ENCODE peak calls at places on chromosome 18, in five cellular contexts. One of them, this sample, is unnamed.

GRCh38 chr18:55179460-55180195 is 220.4 kb upstream of the CCDC68 start:
- DNase-seq in IMR-90: peak; percentile 12
- DNase-seq in A549: no peak
- DNase-seq in mammary epithelial cell: no peak
- DNase-seq in cardiac muscle cell: peak; percentile 68
- DNase-seq in this sample: peak; percentile 65

GRCh38 chr18:7666195-7666776 is 99.2 kb downstream of the PTPRM start:
- DNase-seq in mammary epithelial cell: no peak
- DNase-seq in IMR-90: no peak
- DNase-seq in A549: peak; percentile 4
- DNase-seq in cardiac muscle cell: no peak
- DNase-seq in this sample: no peak

GRCh38 chr18:47422524-47422923 is 171.1 kb upstream of the SKOR2 start:
- DNase-seq in mammary epithelial cell: no peak
- DNase-seq in IMR-90: no peak
- DNase-seq in A549: no peak
- DNase-seq in cardiac muscle cell: no peak
- DNase-seq in this sample: no peak

GRCh38 chr18:657311-657997 is at the start of gene TYMS:
- DNase-seq in mammary epithelial cell: peak; percentile 80
- DNase-seq in A549: peak; percentile 81
- DNase-seq in IMR-90: peak; percentile 51
- DNase-seq in cardiac muscle cell: peak; percentile 61
- DNase-seq in this sample: peak; percentile 37

GRCh38 chr18:49572935-49573334 is 11.1 kb downstream of the LIPG start:
- DNase-seq in A549: no peak
- DNase-seq in IMR-90: no peak
- DNase-seq in cardiac muscle cell: no peak
- DNase-seq in mammary epithelial cell: peak; percentile 9
- DNase-seq in this sample: no peak

GRCh38 chr18:14975431-14975830 is 227.5 kb downstream of the ANKRD30B start:
- DNase-seq in cardiac muscle cell: no peak
- DNase-seq in A549: no peak
- DNase-seq in mammary epithelial cell: no peak
- DNase-seq in IMR-90: no peak
- DNase-seq in this sample: no peak

GRCh38 chr18:40877096-40877495 is 1077.9 kb upstream of the PIK3C3 start:
- DNase-seq in mammary epithelial cell: peak; percentile 86
- DNase-seq in A549: no peak
- DNase-seq in IMR-90: peak; percentile 97
- DNase-seq in cardiac muscle cell: peak; percentile 96
- DNase-seq in this sample: peak; percentile 16

GRCh38 chr18:2968559-2968958 is 44.4 kb downstream of the LPIN2 start:
- DNase-seq in IMR-90: no peak
- DNase-seq in A549: no peak
- DNase-seq in mammary epithelial cell: no peak
- DNase-seq in cardiac muscle cell: no peak
- DNase-seq in this sample: no peak

GRCh38 chr18:44679912-44680270 is 797 bp upstream of the SETBP1 start:
- DNase-seq in A549: peak; percentile 16
- DNase-seq in IMR-90: peak; percentile 31
- DNase-seq in mammary epithelial cell: peak; percentile 52
- DNase-seq in cardiac muscle cell: peak; percentile 66
- DNase-seq in this sample: no peak

GRCh38 chr18:25335062-25335461 is 16.9 kb downstream of the ZNF521 start:
- DNase-seq in cardiac muscle cell: no peak
- DNase-seq in A549: no peak
- DNase-seq in IMR-90: no peak
- DNase-seq in mammary epithelial cell: no peak
- DNase-seq in this sample: no peak

GRCh38 chr18:457533-457932 is 43.0 kb downstream of the COLEC12 start:
- DNase-seq in A549: no peak
- DNase-seq in IMR-90: peak; percentile 48
- DNase-seq in mammary epithelial cell: no peak
- DNase-seq in cardiac muscle cell: peak; percentile 83
- DNase-seq in this sample: no peak

GRCh38 chr18:34522627-34523026 is 187.5 kb upstream of the DTNA start:
- DNase-seq in IMR-90: no peak
- DNase-seq in cardiac muscle cell: no peak
- DNase-seq in mammary epithelial cell: no peak
- DNase-seq in A549: no peak
- DNase-seq in this sample: no peak

GRCh38 chr18:37396981-37397720 is 168.4 kb downstream of the CELF4 start:
- DNase-seq in IMR-90: peak; percentile 7
- DNase-seq in cardiac muscle cell: peak; percentile 71
- DNase-seq in A549: no peak
- DNase-seq in mammary epithelial cell: no peak
- DNase-seq in this sample: no peak

GRCh38 chr18:60082282-60082681 is 182.5 kb downstream of the PMAIP1 start:
- DNase-seq in cardiac muscle cell: no peak
- DNase-seq in IMR-90: no peak
- DNase-seq in A549: no peak
- DNase-seq in mammary epithelial cell: no peak
- DNase-seq in this sample: no peak

GRCh38 chr18:8659609-8660242 is 45.6 kb upstream of the MTCL1 start:
- DNase-seq in cardiac muscle cell: no peak
- DNase-seq in IMR-90: no peak
- DNase-seq in A549: no peak
- DNase-seq in mammary epithelial cell: no peak
- DNase-seq in this sample: no peak

GRCh38 chr18:25047983-25048382 is 304.0 kb downstream of the ZNF521 start:
- DNase-seq in A549: no peak
- DNase-seq in mammary epithelial cell: no peak
- DNase-seq in cardiac muscle cell: no peak
- DNase-seq in IMR-90: no peak
- DNase-seq in this sample: no peak

GRCh38 chr18:75811156-75811555 is 383.7 kb upstream of the SMIM21 start:
- DNase-seq in mammary epithelial cell: no peak
- DNase-seq in A549: no peak
- DNase-seq in cardiac muscle cell: peak; percentile 1
- DNase-seq in IMR-90: no peak
- DNase-seq in this sample: no peak

GRCh38 chr18:36217348-36217747 is 30.1 kb downstream of the MOCOS start:
- DNase-seq in mammary epithelial cell: no peak
- DNase-seq in A549: no peak
- DNase-seq in IMR-90: no peak
- DNase-seq in cardiac muscle cell: no peak
- DNase-seq in this sample: no peak

GRCh38 chr18:27728659-27729058 is 448.3 kb downstream of the CDH2 start:
- DNase-seq in mammary epithelial cell: no peak
- DNase-seq in cardiac muscle cell: no peak
- DNase-seq in IMR-90: no peak
- DNase-seq in A549: no peak
- DNase-seq in this sample: no peak

GRCh38 chr18:23401400-23402347 is 51.4 kb upstream of the RIOK3 start:
- DNase-seq in IMR-90: peak; percentile 73
- DNase-seq in A549: no peak
- DNase-seq in cardiac muscle cell: peak; percentile 89
- DNase-seq in mammary epithelial cell: no peak
- DNase-seq in this sample: peak; percentile 32

GRCh38 chr18:61635901-61636528 is 256.8 kb downstream of the RNF152 start:
- DNase-seq in A549: no peak
- DNase-seq in IMR-90: peak; percentile 63
- DNase-seq in mammary epithelial cell: peak; percentile 45
- DNase-seq in cardiac muscle cell: peak; percentile 68
- DNase-seq in this sample: no peak

GRCh38 chr18:4060427-4061281 is 394.5 kb downstream of the DLGAP1 start:
- DNase-seq in A549: no peak
- DNase-seq in cardiac muscle cell: no peak
- DNase-seq in IMR-90: no peak
- DNase-seq in mammary epithelial cell: no peak
- DNase-seq in this sample: no peak

GRCh38 chr18:57397440-57397839 is 37.7 kb upstream of the ONECUT2 start:
- DNase-seq in A549: no peak
- DNase-seq in IMR-90: peak; percentile 84
- DNase-seq in mammary epithelial cell: peak; percentile 25
- DNase-seq in cardiac muscle cell: no peak
- DNase-seq in this sample: peak; percentile 37

GRCh38 chr18:33440011-33440383 is 524 bp downstream of the CCDC178 start:
- DNase-seq in A549: peak; percentile 3
- DNase-seq in cardiac muscle cell: peak; percentile 64
- DNase-seq in IMR-90: peak; percentile 60
- DNase-seq in mammary epithelial cell: peak; percentile 1
- DNase-seq in this sample: peak; percentile 1

GRCh38 chr18:74733592-74733991 is 135.9 kb downstream of the ZNF407 start:
- DNase-seq in mammary epithelial cell: no peak
- DNase-seq in IMR-90: no peak
- DNase-seq in A549: no peak
- DNase-seq in cardiac muscle cell: no peak
- DNase-seq in this sample: no peak

GRCh38 chr18:26656944-26657536 is 108.7 kb upstream of the KCTD1 start:
- DNase-seq in IMR-90: peak; percentile 36
- DNase-seq in cardiac muscle cell: peak; percentile 81
- DNase-seq in A549: peak; percentile 35
- DNase-seq in mammary epithelial cell: peak; percentile 73
- DNase-seq in this sample: no peak

GRCh38 chr18:961644-962355 is 57.1 kb downstream of the ADCYAP1 start:
- DNase-seq in A549: no peak
- DNase-seq in cardiac muscle cell: peak; percentile 74
- DNase-seq in IMR-90: peak; percentile 35
- DNase-seq in mammary epithelial cell: no peak
- DNase-seq in this sample: peak; percentile 29

GRCh38 chr18:36281941-36282340 is 15.6 kb upstream of the FHOD3 start:
- DNase-seq in cardiac muscle cell: peak; percentile 22
- DNase-seq in A549: no peak
- DNase-seq in IMR-90: no peak
- DNase-seq in mammary epithelial cell: no peak
- DNase-seq in this sample: no peak

GRCh38 chr18:68414407-68414806 is 300.5 kb downstream of the TMX3 start:
- DNase-seq in A549: no peak
- DNase-seq in mammary epithelial cell: no peak
- DNase-seq in IMR-90: no peak
- DNase-seq in cardiac muscle cell: no peak
- DNase-seq in this sample: no peak

GRCh38 chr18:332721-333513 is 65.1 kb upstream of the THOC1 start:
- DNase-seq in IMR-90: no peak
- DNase-seq in cardiac muscle cell: peak; percentile 41
- DNase-seq in A549: no peak
- DNase-seq in mammary epithelial cell: no peak
- DNase-seq in this sample: peak; percentile 66

GRCh38 chr18:56910237-56910636 is 236.7 kb upstream of the BOD1L2 start:
- DNase-seq in A549: no peak
- DNase-seq in IMR-90: no peak
- DNase-seq in mammary epithelial cell: no peak
- DNase-seq in cardiac muscle cell: no peak
- DNase-seq in this sample: no peak

GRCh38 chr18:58541137-58541788 is 87.6 kb downstream of the ALPK2 start:
- DNase-seq in cardiac muscle cell: peak; percentile 15
- DNase-seq in A549: no peak
- DNase-seq in mammary epithelial cell: no peak
- DNase-seq in IMR-90: peak; percentile 44
- DNase-seq in this sample: peak; percentile 9

GRCh38 chr18:26714739-26715138 is 150.8 kb downstream of the AQP4 start:
- DNase-seq in IMR-90: no peak
- DNase-seq in cardiac muscle cell: peak; percentile 34
- DNase-seq in mammary epithelial cell: no peak
- DNase-seq in A549: no peak
- DNase-seq in this sample: no peak

GRCh38 chr18:12518326-12518725 is 110.6 kb downstream of the PRELID3A start:
- DNase-seq in cardiac muscle cell: peak; percentile 84
- DNase-seq in A549: no peak
- DNase-seq in mammary epithelial cell: no peak
- DNase-seq in IMR-90: peak; percentile 48
- DNase-seq in this sample: no peak
- TF ChIP-seq CTCF in cardiac muscle cell: no peak
- TF ChIP-seq CTCF in A549: no peak
- TF ChIP-seq CTCF in mammary epithelial cell: no peak
- TF ChIP-seq CTCF in IMR-90: no peak
- TF ChIP-seq CTCF in this sample: no peak

GRCh38 chr18:73461038-73461779 is 593.4 kb upstream of the NETO1 start:
- DNase-seq in A549: no peak
- DNase-seq in cardiac muscle cell: no peak
- DNase-seq in IMR-90: peak; percentile 4
- DNase-seq in mammary epithelial cell: no peak
- DNase-seq in this sample: peak; percentile 26
- H3K4me3 ChIP-seq in A549: no peak overlapping the region
- H3K4me3 ChIP-seq in cardiac muscle cell: no peak overlapping the region
- H3K4me3 ChIP-seq in IMR-90: no peak overlapping the region
- H3K4me3 ChIP-seq in mammary epithelial cell: no peak overlapping the region
- H3K4me3 ChIP-seq in this sample: no peak overlapping the region

GRCh38 chr18:52826994-52827393 is 487.0 kb downstream of the DCC start:
- DNase-seq in mammary epithelial cell: no peak
- DNase-seq in cardiac muscle cell: no peak
- DNase-seq in IMR-90: no peak
- DNase-seq in A549: no peak
- DNase-seq in this sample: no peak

GRCh38 chr18:52829876-52830390 is 489.9 kb downstream of the DCC start:
- DNase-seq in IMR-90: no peak
- DNase-seq in mammary epithelial cell: no peak
- DNase-seq in A549: no peak
- DNase-seq in cardiac muscle cell: no peak
- DNase-seq in this sample: no peak
- TF ChIP-seq CTCF in IMR-90: no peak
- TF ChIP-seq CTCF in mammary epithelial cell: no peak
- TF ChIP-seq CTCF in A549: no peak
- TF ChIP-seq CTCF in cardiac muscle cell: no peak
- TF ChIP-seq CTCF in this sample: no peak

GRCh38 chr18:80159713-80160636 is 50.9 kb downstream of the ADNP2 start:
- DNase-seq in cardiac muscle cell: peak; percentile 53
- DNase-seq in mammary epithelial cell: no peak
- DNase-seq in IMR-90: no peak
- DNase-seq in A549: no peak
- DNase-seq in this sample: no peak
- H3K4me3 ChIP-seq in cardiac muscle cell: no peak overlapping the region
- H3K4me3 ChIP-seq in mammary epithelial cell: no peak overlapping the region
- H3K4me3 ChIP-seq in IMR-90: no peak overlapping the region
- H3K4me3 ChIP-seq in A549: no peak overlapping the region
- H3K4me3 ChIP-seq in this sample: no peak overlapping the region

GRCh38 chr18:63779386-63779785 is 4.2 kb downstream of the SERPINB7 start:
- DNase-seq in IMR-90: no peak
- DNase-seq in cardiac muscle cell: no peak
- DNase-seq in A549: no peak
- DNase-seq in mammary epithelial cell: peak; percentile 65
- DNase-seq in this sample: no peak
- TF ChIP-seq CTCF in IMR-90: no peak
- TF ChIP-seq CTCF in cardiac muscle cell: no peak
- TF ChIP-seq CTCF in A549: no peak
- TF ChIP-seq CTCF in mammary epithelial cell: no peak
- TF ChIP-seq CTCF in this sample: no peak